ENCODE peak calls at places on chromosomes 4 and X, in five cellular contexts. U is NCI-H69, F is retina, B is B cell, L is Calu3. H is an unnamed sample.

GRCh38 chr4:80128941-80129340 is 55.9 kb upstream of the ANTXR2 start:
- DNase-seq in F (no peak), B (no peak), U (no peak), L (no peak), H (no peak)

GRCh38 chr4:56405016-56405415 is 17.7 kb upstream of the AASDH start:
- DNase-seq in F (no peak), L (no peak), B (no peak), U (no peak), H (no peak)

GRCh38 chrX:27767387-27767786 is 40.4 kb upstream of the MAGEB10 start:
- DNase-seq in L (no peak), U (no peak), B (no peak), F (no peak), H (no peak)

GRCh38 chr4:126718161-126718560 is 914.6 kb upstream of the INTU start:
- DNase-seq in U (no peak), F (no peak), L (no peak), B (no peak), H (no peak)

GRCh38 chr4:4558881-4559280 is 17.0 kb upstream of the STX18 start:
- DNase-seq in U (no peak), F (no peak), L (no peak), B (no peak), H (no peak)

GRCh38 chr4:61200991-61201526 is 933 bp downstream of the ADGRL3 start:
- DNase-seq in U (peak), B (no peak), L (peak), F (peak), H (peak)

GRCh38 chrX:8235026-8235425 is 64.0 kb upstream of the VCX2 start:
- DNase-seq in F (no peak), B (no peak), L (no peak), U (no peak), H (no peak)

GRCh38 chr4:25654031-25654970 is 1.4 kb upstream of the SLC34A2 start:
- DNase-seq in L (peak), F (no peak), U (no peak), B (no peak), H (no peak)

GRCh38 chrX:40573763-40574162 is 7.0 kb upstream of the ATP6AP2 start:
- DNase-seq in F (no peak), B (peak), L (peak), U (peak), H (peak)

GRCh38 chr4:108466936-108467902 is 153.2 kb upstream of the RPL34 start:
- DNase-seq in U (peak), B (no peak), F (no peak), L (no peak), H (no peak)

GRCh38 chr4:76750716-76751115 is 147.2 kb downstream of the SOWAHB start:
- DNase-seq in F (no peak), B (no peak), U (no peak), L (no peak), H (no peak)

GRCh38 chr4:189176002-189176401 is 764.7 kb upstream of the FRG1 start:
- DNase-seq in F (no peak), L (no peak), U (no peak), B (no peak), H (no peak)

GRCh38 chr4:151408630-151409469 is at the start of gene FHIP1A:
- DNase-seq in B (peak), U (peak), L (peak), F (peak), H (peak)

GRCh38 chrX:14409341-14409740 is 120.0 kb upstream of the GLRA2 start:
- DNase-seq in F (no peak), L (peak), B (no peak), U (peak), H (no peak)

GRCh38 chrX:86023806-86024205 is 23.6 kb downstream of the CHM start:
- DNase-seq in U (no peak), L (no peak), F (no peak), B (no peak), H (no peak)

GRCh38 chr4:3662516-3662915 is 103.7 kb upstream of the ADRA2C start:
- DNase-seq in L (no peak), B (no peak), F (no peak), U (no peak), H (no peak)

GRCh38 chrX:15136795-15137194 is 133.1 kb downstream of the ASB9 start:
- DNase-seq in F (no peak), U (no peak), L (no peak), B (no peak), H (no peak)

GRCh38 chr4:98557497-98557896 is 100.9 kb downstream of the TSPAN5 start:
- DNase-seq in F (no peak), U (peak), B (no peak), L (no peak), H (no peak)